ENCODE peak calls at places on chromosomes 4 and X, in four cellular contexts. F is heart left ventricle, N is GM23248, P is A549. Q is an unnamed sample.
A peak's percentile ranks its signal among the peaks of the same experiment; 100 is the strongest.

GRCh38 chr4:1205641-1206298 is 33.4 kb upstream of the SPON2 start:
- DNase-seq in F (no peak), N (no peak), P (no peak), Q (no peak)

GRCh38 chrX:8851487-8851886 is 50.3 kb upstream of the FAM9A start:
- DNase-seq in F (no peak), N (no peak), P (no peak), Q (no peak)

GRCh38 chr4:187999406-187999932 is 3.9 kb downstream of the ZFP42 start:
- DNase-seq in F (no peak), N (no peak), P (no peak), Q (no peak)

GRCh38 chrX:66162331-66162822 is 1.7 kb upstream of the HEPH start:
- DNase-seq in F (no peak), N (peak; percentile 10), P (no peak), Q (no peak)

GRCh38 chr4:149605601-149606378 is 209.9 kb downstream of the IQCM start:
- DNase-seq in F (no peak), N (peak; percentile 65), P (no peak), Q (no peak)

GRCh38 chrX:13938053-13938765 is 91.5 kb downstream of the GEMIN8 start:
- DNase-seq in F (no peak), N (peak; percentile 32), P (peak; percentile 16), Q (no peak)

GRCh38 chrX:154014429-154015380 is 5.0 kb downstream of the IRAK1 start:
- DNase-seq in F (no peak), N (no peak), P (no peak), Q (no peak)

GRCh38 chr4:152114562-152114961 is 353.8 kb upstream of the GATB start:
- DNase-seq in F (no peak), N (no peak), P (no peak), Q (no peak)

GRCh38 chrX:26032141-26032917 is 105.8 kb upstream of the MAGEB18 start:
- DNase-seq in F (no peak), N (no peak), P (no peak), Q (no peak)

GRCh38 chrX:68867458-68868166 is 38.8 kb downstream of the EFNB1 start:
- DNase-seq in F (peak; percentile 23), N (no peak), P (no peak), Q (no peak)

GRCh38 chr4:168848112-168848511 is 161.9 kb downstream of the CBR4 start:
- DNase-seq in F (no peak), N (peak; percentile 53), P (no peak), Q (no peak)

GRCh38 chr4:88277711-88278025 is 6.7 kb downstream of the PPM1K start:
- DNase-seq in F (no peak), N (no peak), P (no peak), Q (no peak)

GRCh38 chr4:22625301-22625700 is 67.4 kb upstream of the GBA3 start:
- DNase-seq in F (no peak), N (peak; percentile 3), P (no peak), Q (no peak)

GRCh38 chr4:172996571-172997216 is 171.9 kb upstream of the GALNT7 start:
- DNase-seq in F (no peak), N (peak; percentile 74), P (no peak), Q (no peak)

GRCh38 chr4:151294833-151295496 is 18.0 kb downstream of the PRSS48 start:
- DNase-seq in F (no peak), N (no peak), P (no peak), Q (no peak)

GRCh38 chr4:48329976-48330375 is 11.4 kb upstream of the SLAIN2 start:
- DNase-seq in F (no peak), N (peak; percentile 87), P (no peak), Q (no peak)

GRCh38 chrX:107683124-107683895 is 55.0 kb downstream of the PRPS1 start:
- DNase-seq in F (no peak), N (peak; percentile 17), P (no peak), Q (no peak)

GRCh38 chrX:9677098-9677739 is 88.4 kb downstream of the GPR143 start:
- DNase-seq in F (peak; percentile 18), N (peak; percentile 23), P (no peak), Q (no peak)

GRCh38 chrX:31487946-31488345 is 416.1 kb upstream of the FTHL17 start:
- DNase-seq in F (no peak), N (no peak), P (no peak), Q (no peak)

GRCh38 chrX:148867596-148867995 is 367.2 kb downstream of the AFF2 start:
- DNase-seq in F (no peak), N (no peak), P (no peak), Q (no peak)

GRCh38 chr4:13985824-13986223 is 358.3 kb upstream of the BOD1L1 start:
- DNase-seq in F (no peak), N (no peak), P (no peak), Q (no peak)

GRCh38 chr4:1984406-1985191 is 24.2 kb downstream of the NELFA start:
- DNase-seq in F (no peak), N (no peak), P (no peak), Q (no peak)

GRCh38 chr4:110614981-110615365 is 7.9 kb downstream of the PITX2 start:
- DNase-seq in F (no peak), N (no peak), P (no peak), Q (no peak)

GRCh38 chr4:7195546-7196282 is 3.4 kb downstream of the SORCS2 start:
- DNase-seq in F (no peak), N (peak; percentile 37), P (no peak), Q (no peak)

GRCh38 chr4:40183615-40184411 is 13.0 kb upstream of the RHOH start:
- DNase-seq in F (no peak), N (peak; percentile 60), P (no peak), Q (no peak)

GRCh38 chr4:72468904-72469502 is 100.0 kb downstream of the ADAMTS3 start:
- DNase-seq in F (no peak), N (peak; percentile 54), P (peak; percentile 0), Q (no peak)

GRCh38 chr4:148390311-148390710 is 51.9 kb downstream of the NR3C2 start:
- DNase-seq in F (no peak), N (no peak), P (no peak), Q (no peak)

GRCh38 chrX:155048997-155049619 is 21.8 kb downstream of the CMC4 start:
- DNase-seq in F (peak; percentile 48), N (peak; percentile 66), P (peak; percentile 27), Q (peak; percentile 24)

GRCh38 chrX:153551135-153551534 is 33.7 kb downstream of the ATP2B3 start:
- DNase-seq in F (no peak), N (peak; percentile 82), P (no peak), Q (no peak)

GRCh38 chrX:139642241-139642927 is 65.6 kb downstream of the MCF2 start:
- DNase-seq in F (no peak), N (peak; percentile 6), P (no peak), Q (no peak)

GRCh38 chr4:168880811-168881595 is 129.1 kb downstream of the CBR4 start:
- DNase-seq in F (no peak), N (no peak), P (no peak), Q (no peak)

GRCh38 chrX:17744896-17745523 is 7.7 kb downstream of the SCML1 start:
- DNase-seq in F (no peak), N (peak; percentile 25), P (no peak), Q (no peak)

GRCh38 chr4:158624889-158625478 is 46.7 kb downstream of the C4orf46 start:
- DNase-seq in F (no peak), N (peak; percentile 84), P (peak; percentile 6), Q (no peak)

GRCh38 chr4:48634688-48635308 is 144.7 kb downstream of the ZAR1 start:
- DNase-seq in F (no peak), N (no peak), P (no peak), Q (no peak)

GRCh38 chrX:13689519-13690211 is 737 bp downstream of the RAB9A start:
- DNase-seq in F (no peak), N (peak; percentile 59), P (no peak), Q (no peak)

GRCh38 chr4:80182237-80182866 is 15.0 kb upstream of the PRDM8 start:
- DNase-seq in F (no peak), N (peak; percentile 13), P (no peak), Q (no peak)

GRCh38 chrX:72123471-72124185 is 8.1 kb downstream of the RTL5 start:
- DNase-seq in F (peak; percentile 75), N (peak; percentile 22), P (no peak), Q (no peak)

GRCh38 chr4:94759767-94760211 is 2.0 kb downstream of the BMPR1B start:
- DNase-seq in F (no peak), N (no peak), P (no peak), Q (no peak)

GRCh38 chr4:94757192-94758140 is at the start of gene BMPR1B:
- DNase-seq in F (no peak), N (peak; percentile 82), P (no peak), Q (no peak)

GRCh38 chr4:94758700-94759399 is 1.1 kb downstream of the BMPR1B start:
- DNase-seq in F (no peak), N (peak; percentile 26), P (no peak), Q (no peak)

GRCh38 chr4:94762326-94762725 is 4.6 kb downstream of the BMPR1B start:
- DNase-seq in F (no peak), N (no peak), P (no peak), Q (no peak)

DNA sequence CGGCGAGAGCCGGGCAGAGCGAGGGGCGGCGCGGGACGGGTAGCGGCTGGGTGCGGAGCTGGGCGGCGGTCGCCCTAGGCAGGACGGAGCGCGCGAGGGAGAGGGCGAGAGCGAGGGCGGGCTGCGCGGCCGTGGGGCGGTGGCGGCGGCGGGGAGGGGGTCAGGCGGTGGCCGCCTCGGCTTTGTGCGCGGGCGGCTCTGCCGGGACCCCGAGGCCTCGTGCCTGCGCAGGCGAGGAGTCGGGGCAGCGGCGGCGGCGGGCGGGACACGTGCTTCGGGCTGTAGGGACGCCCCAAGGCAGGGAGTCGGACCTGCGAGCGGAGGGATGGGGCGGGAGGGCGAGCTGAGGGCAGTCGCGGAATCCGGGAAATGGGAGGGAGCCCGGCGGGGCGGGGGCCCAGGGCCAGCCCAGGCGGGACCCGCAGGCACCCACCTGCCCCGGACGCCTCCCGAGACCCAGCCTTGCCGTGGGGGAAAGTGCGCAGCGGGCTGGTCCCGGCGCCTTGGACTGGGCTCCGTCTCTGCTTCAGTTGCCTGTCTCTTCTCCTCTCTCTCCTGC is 465 bp downstream of the BMPR1B start:
- DNase-seq in F (no peak), N (peak; percentile 67), P (no peak), Q (no peak)
- H3K4me3 ChIP-seq in F (peak overlapping the region; percentile 36), N (peak overlapping the region; percentile 81), P (peak overlapping the region; percentile 64), Q (no peak overlapping the region)

GRCh38 chr4:41939016-41939623 is 3.9 kb downstream of the TMEM33 start:
- DNase-seq in F (no peak), N (peak; percentile 14), P (no peak), Q (no peak)
- H3K27ac ChIP-seq in F (no peak overlapping the region), N (no peak overlapping the region), P (no peak overlapping the region), Q (no peak overlapping the region)

DNA sequence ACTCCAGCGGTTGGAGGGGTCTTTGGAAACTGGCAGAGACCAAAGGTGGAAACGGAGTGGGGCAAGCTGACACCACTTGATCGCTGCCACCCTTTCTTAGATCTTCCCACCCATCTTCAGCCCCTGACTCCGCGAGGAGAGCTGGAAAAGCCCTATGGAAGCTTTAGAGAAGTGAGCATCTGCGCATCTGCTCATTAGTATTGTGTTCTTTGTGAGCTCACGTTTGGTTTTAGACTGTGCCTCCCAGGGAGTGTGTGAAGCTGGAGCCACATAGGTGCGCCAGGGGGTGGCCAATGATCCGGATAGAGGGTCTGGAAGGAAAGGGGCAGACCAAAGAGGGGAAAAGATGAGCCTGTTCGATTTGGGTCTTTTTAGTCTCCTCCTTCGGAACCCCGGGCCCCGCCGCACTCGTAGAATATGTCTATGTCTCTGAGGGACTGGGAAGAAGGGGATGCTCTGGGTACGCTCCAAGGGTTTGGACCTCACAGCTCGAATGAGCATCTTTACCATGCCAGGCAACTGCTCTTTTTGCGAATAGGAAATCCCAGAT is 564 bp upstream of the DKK2 start:
- DNase-seq in F (peak; percentile 3), N (peak; percentile 24), P (no peak), Q (no peak)
- H3K4me3 ChIP-seq in F (peak overlapping the region; percentile 3), N (peak overlapping the region; percentile 77), P (no peak overlapping the region), Q (peak overlapping the region; percentile 15)

GRCh38 chr4:19051751-19052296 is 1030.3 kb upstream of the LCORL start:
- DNase-seq in F (no peak), N (no peak), P (no peak), Q (no peak)
- H3K27ac ChIP-seq in F (no peak overlapping the region), N (no peak overlapping the region), P (no peak overlapping the region), Q (no peak overlapping the region)

Q was measured in CD8-positive, alpha-beta memory T cell.